ENCODE peak calls at places on chromosomes 3 and 15, in five cellular contexts. F is HCT116, S is lung, P is DND-41, G is ovary. W is an unnamed sample. For H3K36me3 and H3K9me3, the result is how much of the 10 kb centered on the place peaks cover.

GRCh38 chr3:3069723-3070122 is 40.5 kb downstream of the IL5RA start:
- DNase-seq in F (no peak), S (no peak), P (no peak), G (no peak), W (no peak)

GRCh38 chr3:67437789-67438188 is 216.6 kb downstream of the SUCLG2 start:
- DNase-seq in F (no peak), S (no peak), P (no peak), G (no peak), W (no peak)

GRCh38 chr3:71815676-71816075 is 30.7 kb upstream of the PROK2 start:
- DNase-seq in F (no peak), S (no peak), P (no peak), G (no peak), W (no peak)

GRCh38 chr3:76582632-76583378 is 457.1 kb upstream of the ROBO2 start:
- DNase-seq in F (no peak), S (no peak), P (no peak), G (no peak), W (no peak)

GRCh38 chr15:62495670-62496328 is 330.7 kb upstream of the C2CD4B start:
- DNase-seq in F (no peak), S (no peak), P (no peak), G (peak), W (no peak)

GRCh38 chr3:127081001-127081720 is 98.2 kb downstream of the PLXNA1 start:
- DNase-seq in F (no peak), S (no peak), P (no peak), G (no peak), W (no peak)

GRCh38 chr3:121574449-121574848 is 6.7 kb downstream of the ARGFX start:
- DNase-seq in F (peak), S (no peak), P (no peak), G (no peak), W (no peak)

GRCh38 chr3:25508901-25509300 is 80.8 kb downstream of the RARB start:
- DNase-seq in F (no peak), S (no peak), P (no peak), G (no peak), W (no peak)

GRCh38 chr3:184808021-184808420 is 3.9 kb upstream of the VPS8 start:
- DNase-seq in F (peak), S (no peak), P (no peak), G (no peak), W (no peak)

GRCh38 chr3:124088801-124089200 is 96.9 kb upstream of the ROPN1 start:
- DNase-seq in F (no peak), S (no peak), P (no peak), G (no peak), W (no peak)

GRCh38 chr3:3053974-3054373 is 56.2 kb downstream of the IL5RA start:
- DNase-seq in F (no peak), S (no peak), P (no peak), G (no peak), W (no peak)

GRCh38 chr3:9347887-9348286 is 15.0 kb upstream of the THUMPD3 start:
- DNase-seq in F (no peak), S (no peak), P (no peak), G (no peak), W (no peak)

GRCh38 chr3:33942483-33943150 is 144.2 kb downstream of the PDCD6IP start:
- DNase-seq in F (no peak), S (no peak), P (no peak), G (no peak), W (no peak)

GRCh38 chr3:131361464-131362421 is 19.8 kb upstream of the NUDT16 start:
- DNase-seq in F (peak), S (peak), P (no peak), G (peak), W (no peak)

GRCh38 chr3:140922634-140923033 is 19.0 kb upstream of the SLC25A36 start:
- DNase-seq in F (no peak), S (no peak), P (no peak), G (no peak), W (no peak)

GRCh38 chr3:143480306-143480852 is 360.8 kb downstream of the CHST2 start:
- DNase-seq in F (no peak), S (no peak), P (no peak), G (no peak), W (no peak)

GRCh38 chr3:141528837-141529236 is 42.0 kb downstream of the RASA2 start:
- DNase-seq in F (no peak), S (no peak), P (no peak), G (no peak), W (no peak)

GRCh38 chr3:29240248-29240647 is 40.6 kb upstream of the RBMS3 start:
- DNase-seq in F (no peak), S (no peak), P (no peak), G (no peak), W (no peak)

GRCh38 chr15:90960316-90961091 is 5.8 kb downstream of the RCCD1 start:
- DNase-seq in F (no peak), S (no peak), P (no peak), G (no peak), W (no peak)

GRCh38 chr3:151156618-151157216 is 46.3 kb downstream of the GPR171 start:
- DNase-seq in F (peak), S (no peak), P (peak), G (no peak), W (no peak)

GRCh38 chr3:120448707-120449650 is 1.8 kb downstream of the FSTL1 start:
- DNase-seq in F (no peak), S (no peak), P (no peak), G (no peak), W (no peak)

GRCh38 chr3:134079111-134079531 is 49.4 kb upstream of the SLCO2A1 start:
- DNase-seq in F (no peak), S (peak), P (no peak), G (no peak), W (no peak)

GRCh38 chr3:106305127-106305526 is 436.3 kb upstream of the CBLB start:
- DNase-seq in F (no peak), S (no peak), P (no peak), G (no peak), W (no peak)

GRCh38 chr3:42080452-42080872 is 10.7 kb upstream of the TRAK1 start:
- DNase-seq in F (peak), S (no peak), P (no peak), G (no peak), W (no peak)

DNA sequence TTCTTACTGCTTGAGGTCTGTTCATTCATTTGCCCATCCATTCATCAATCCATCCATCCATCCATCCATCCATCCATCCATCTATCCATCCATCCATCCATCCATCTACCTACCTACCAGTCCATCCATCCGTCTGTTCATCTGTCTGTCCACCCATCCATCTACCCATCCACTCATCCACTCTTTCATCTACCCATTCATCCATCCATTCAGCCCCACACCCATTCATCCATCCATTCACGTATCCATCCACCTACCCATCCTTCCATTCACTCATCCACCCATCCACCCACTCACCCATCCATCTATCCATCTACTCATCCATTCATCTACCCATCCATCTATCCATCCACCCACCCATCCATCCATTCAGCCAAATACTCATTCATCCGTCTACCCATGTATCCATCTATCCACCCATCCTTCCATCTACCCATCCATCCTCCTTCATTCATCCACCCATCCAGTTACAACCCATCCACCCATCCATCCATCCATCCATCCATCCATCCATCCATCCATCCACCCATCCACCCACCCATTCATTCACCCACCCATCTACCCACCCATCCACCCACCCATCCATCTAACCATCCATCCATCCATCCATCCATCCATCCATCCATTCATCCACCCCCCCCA is 68.3 kb downstream of the FBLN2 start:
- DNase-seq in F (no peak), S (no peak), P (no peak), G (no peak), W (no peak)
- H3K36me3 ChIP-seq in F (under half), S (under half), P (under half), G (under half), W (under half)

DNA sequence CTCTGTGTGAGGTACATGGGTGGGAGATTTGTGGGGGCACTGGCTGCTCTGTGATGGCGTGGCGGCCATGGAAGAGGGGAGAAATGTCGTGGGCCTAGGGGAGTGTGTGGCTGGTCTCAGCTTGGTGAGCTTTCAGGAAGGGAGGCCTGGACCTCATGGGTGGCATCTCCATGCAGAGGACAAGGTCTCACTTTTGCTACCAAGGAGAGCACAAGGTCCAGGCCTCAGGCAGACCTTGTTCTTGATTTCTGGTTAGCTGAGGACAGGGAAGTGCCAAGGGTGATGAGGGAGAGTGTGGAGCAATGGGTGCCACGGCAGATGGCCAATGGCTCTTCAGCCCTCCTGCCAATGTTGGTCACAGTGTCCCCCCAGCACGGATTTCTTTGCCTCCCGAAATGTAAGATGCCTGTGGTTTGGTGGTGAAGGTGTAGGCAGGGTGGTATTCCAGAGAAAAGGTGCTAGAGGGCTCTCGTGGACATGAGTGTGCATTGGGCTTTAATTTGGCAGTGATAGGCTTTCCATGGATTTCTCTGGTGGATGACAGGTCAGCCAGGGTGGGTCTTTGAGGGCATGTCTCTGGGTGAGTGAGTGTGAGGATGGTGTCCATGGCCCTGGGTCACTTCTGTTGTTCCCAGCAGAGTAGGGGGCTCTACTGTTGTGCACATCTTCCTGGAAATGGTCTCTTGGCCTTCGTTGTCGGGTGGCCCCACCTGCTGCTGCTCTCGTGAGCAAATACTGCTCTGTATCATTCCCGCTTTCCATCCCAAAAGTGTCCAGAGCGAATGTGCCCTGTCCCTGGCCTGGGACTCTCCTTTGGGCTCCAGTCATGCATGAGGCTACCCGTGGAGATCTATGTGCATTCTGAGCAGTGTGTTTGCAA is 108.0 kb downstream of the SNRPN start:
- DNase-seq in F (no peak), S (no peak), P (no peak), G (no peak), W (no peak)
- H3K9me3 ChIP-seq in F (under half), S (under half), P (half or more), G (half or more), W (half or more)

GRCh38 chr3:58665410-58665809 is 1.2 kb downstream of the FAM3D start:
- DNase-seq in F (no peak), S (no peak), P (no peak), G (no peak), W (no peak)

GRCh38 chr3:58667229-58667628 is 655 bp upstream of the FAM3D start:
- DNase-seq in F (no peak), S (no peak), P (no peak), G (no peak), W (no peak)

GRCh38 chr3:58668247-58668646 is 1.7 kb upstream of the FAM3D start:
- DNase-seq in F (no peak), S (no peak), P (no peak), G (no peak), W (no peak)

GRCh38 chr3:58667704-58668103 is 1.1 kb upstream of the FAM3D start:
- DNase-seq in F (no peak), S (no peak), P (no peak), G (no peak), W (no peak)

DNA sequence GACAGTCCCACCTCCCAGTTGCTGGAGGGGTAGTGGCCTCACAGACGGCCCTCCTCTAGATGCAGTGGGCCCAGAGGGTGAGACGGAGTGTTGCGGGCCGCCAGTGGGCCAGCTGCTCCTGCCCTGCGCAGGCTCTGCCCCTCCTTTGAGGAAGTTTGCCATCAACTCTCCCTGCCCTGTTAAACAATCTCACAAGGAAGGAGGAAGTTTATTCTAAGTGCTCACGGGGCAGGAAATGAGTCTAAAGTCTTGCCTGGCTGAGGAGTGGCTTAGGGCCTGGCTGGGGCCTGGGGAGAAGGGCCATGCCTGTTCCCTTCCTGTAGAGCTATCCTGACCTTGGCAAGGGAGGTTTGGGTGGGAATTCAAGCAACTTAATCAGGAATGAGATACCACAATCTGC is at the start of gene FAM3D:
- DNase-seq in F (no peak), S (peak), P (no peak), G (no peak), W (no peak)
- H3K27ac ChIP-seq in F (no peak), S (no peak), P (no peak), G (no peak), W (no peak)

GRCh38 chr15:40463886-40464545 is 6.8 kb upstream of the CHST14 start:
- DNase-seq in F (no peak), S (no peak), P (no peak), G (no peak), W (no peak)
- H3K36me3 ChIP-seq in F (under half), S (under half), P (half or more), G (under half), W (half or more)

GRCh38 chr15:26713498-26713897 is 59.4 kb downstream of the GABRB3 start:
- DNase-seq in F (no peak), S (no peak), P (no peak), G (no peak), W (no peak)
- H3K9me3 ChIP-seq in F (under half), S (under half), P (under half), G (under half), W (under half)

GRCh38 chr15:64134322-64134829 is 17.2 kb upstream of the SNX22 start:
- DNase-seq in F (no peak), S (peak), P (no peak), G (no peak), W (no peak)
- H3K27ac ChIP-seq in F (no peak), S (no peak), P (no peak), G (no peak), W (no peak)

DNA sequence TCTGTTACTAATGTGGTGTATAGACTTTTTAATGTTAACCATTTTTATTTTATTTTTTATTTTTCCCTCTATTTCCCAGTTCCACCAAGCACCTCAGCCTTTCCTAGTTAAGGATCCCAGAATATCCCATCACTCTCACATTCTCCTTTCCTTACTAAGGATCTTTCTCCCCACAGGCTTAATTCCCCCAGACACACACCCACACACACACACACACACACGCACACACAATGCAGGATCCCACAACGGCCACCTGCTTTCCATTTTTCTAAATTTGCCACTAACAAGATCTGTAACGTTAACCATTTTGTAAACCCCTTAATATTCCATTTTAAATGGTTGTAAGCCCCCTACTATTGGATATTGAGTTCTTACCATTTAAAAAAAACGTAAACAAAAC is 404.1 kb downstream of the ZIC1 start:
- DNase-seq in F (no peak), S (no peak), P (no peak), G (no peak), W (no peak)
- H3K36me3 ChIP-seq in F (under half), S (under half), P (under half), G (under half), W (under half)

GRCh38 chr3:179037361-179037760 is 34.2 kb downstream of the ZMAT3 start:
- DNase-seq in F (no peak), S (no peak), P (peak), G (no peak), W (peak)

GRCh38 chr3:179035232-179035631 is 36.4 kb downstream of the ZMAT3 start:
- DNase-seq in F (no peak), S (no peak), P (no peak), G (no peak), W (no peak)

GRCh38 chr3:179036626-179037300 is 34.8 kb downstream of the ZMAT3 start:
- DNase-seq in F (no peak), S (no peak), P (no peak), G (no peak), W (no peak)

GRCh38 chr3:179036226-179036625 is 35.4 kb downstream of the ZMAT3 start:
- DNase-seq in F (no peak), S (no peak), P (no peak), G (no peak), W (no peak)

DNA sequence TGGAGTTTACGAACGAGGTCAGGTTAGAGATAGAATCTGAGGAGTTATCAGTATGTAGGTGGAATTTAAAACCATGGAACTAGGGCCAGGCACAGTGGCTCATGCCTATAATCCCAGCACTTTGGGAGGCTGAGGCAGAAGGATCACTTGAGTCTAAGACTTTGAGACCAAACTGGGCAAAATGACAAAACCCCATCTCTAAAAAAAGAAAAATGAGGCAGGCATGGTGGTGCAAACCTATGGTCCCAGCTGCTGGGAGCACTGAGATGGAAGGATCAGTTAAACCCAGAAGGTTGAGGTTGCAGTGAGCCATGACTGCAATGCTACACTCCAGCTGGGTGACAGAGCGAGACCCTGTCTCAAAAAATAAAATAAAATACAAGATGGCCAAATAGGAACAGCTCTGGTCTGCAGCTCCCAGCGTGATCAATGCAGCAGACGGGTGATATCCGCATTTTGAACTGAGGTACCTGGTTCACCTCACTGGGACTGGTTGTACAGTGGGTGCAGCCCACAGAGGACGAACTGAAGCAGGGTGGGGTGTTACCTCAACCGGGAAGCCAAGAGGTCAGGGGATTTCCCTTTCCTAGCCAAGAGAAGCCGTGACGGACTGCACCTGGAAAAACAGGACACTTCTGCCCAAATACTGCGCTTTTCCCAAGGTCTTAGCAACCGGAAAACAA is 33.3 kb downstream of the ZMAT3 start:
- DNase-seq in F (no peak), S (no peak), P (no peak), G (no peak), W (no peak)
- H3K9me3 ChIP-seq in F (under half), S (under half), P (under half), G (under half), W (under half)